ENCODE peak calls at places on chromosomes 12 and 14, in six cellular contexts. Z is K562, J is A549, O is IMR-90, I is HepG2, N is HEK293T. B is an unnamed sample.

GRCh38 chr12:75819512-75819911 is 212.1 kb downstream of the PHLDA1 start:
- DNase-seq in Z (no peak), J (no peak), O (no peak), I (no peak), N (no peak), B (no peak)

GRCh38 chr14:34081576-34082136 is 130.8 kb upstream of the EGLN3 start:
- DNase-seq in Z (no peak), J (peak), O (peak), I (peak), N (no peak), B (no peak)

GRCh38 chr12:98296462-98297079 is 218.8 kb upstream of the TMPO start:
- DNase-seq in Z (no peak), J (no peak), O (no peak), I (no peak), N (no peak), B (no peak)

GRCh38 chr12:132272706-132273105 is 56.7 kb downstream of the GALNT9 start:
- DNase-seq in Z (no peak), J (no peak), O (no peak), I (no peak), N (no peak), B (no peak)

GRCh38 chr12:90100619-90101018 is 392.0 kb upstream of the ATP2B1 start:
- DNase-seq in Z (no peak), J (no peak), O (no peak), I (no peak), N (no peak), B (no peak)

GRCh38 chr14:48792376-48793024 is 793.7 kb downstream of the RPS29 start:
- DNase-seq in Z (no peak), J (no peak), O (peak), I (peak), N (no peak), B (no peak)

GRCh38 chr14:66288511-66288910 is 197.7 kb upstream of the CCDC196 start:
- DNase-seq in Z (no peak), J (no peak), O (no peak), I (no peak), N (no peak), B (no peak)

GRCh38 chr14:66444271-66444987 is 41.7 kb upstream of the CCDC196 start:
- DNase-seq in Z (no peak), J (no peak), O (peak), I (no peak), N (no peak), B (no peak)

GRCh38 chr12:15469342-15469741 is 147.0 kb downstream of the PTPRO start:
- DNase-seq in Z (no peak), J (no peak), O (no peak), I (no peak), N (no peak), B (no peak)

GRCh38 chr14:52923902-52924575 is 26.8 kb downstream of the FERMT2 start:
- DNase-seq in Z (no peak), J (no peak), O (no peak), I (peak), N (no peak), B (no peak)

GRCh38 chr12:86723326-86723725 is 467.1 kb upstream of the MGAT4C start:
- DNase-seq in Z (no peak), J (no peak), O (no peak), I (no peak), N (no peak), B (no peak)

GRCh38 chr12:121015825-121016766 is at the start of gene C12orf43:
- DNase-seq in Z (peak), J (peak), O (peak), I (peak), N (peak), B (peak)

GRCh38 chr14:99573000-99573330 is 31.0 kb downstream of the CCDC85C start:
- DNase-seq in Z (no peak), J (no peak), O (no peak), I (no peak), N (no peak), B (no peak)

GRCh38 chr12:132110677-132111076 is 33.4 kb downstream of the DDX51 start:
- DNase-seq in Z (no peak), J (no peak), O (no peak), I (no peak), N (no peak), B (no peak)

GRCh38 chr12:570949-571794 is 92.1 kb downstream of the NINJ2 start:
- DNase-seq in Z (peak), J (peak), O (peak), I (peak), N (no peak), B (no peak)

GRCh38 chr14:54567634-54568561 is 970 bp downstream of the SAMD4A start:
- DNase-seq in Z (peak), J (no peak), O (no peak), I (peak), N (peak), B (no peak)

GRCh38 chr12:132814232-132814631 is 14.4 kb downstream of the GOLGA3 start:
- DNase-seq in Z (no peak), J (no peak), O (no peak), I (no peak), N (no peak), B (no peak)

GRCh38 chr14:90331497-90332270 is at the start of gene NRDE2:
- DNase-seq in Z (peak), J (peak), O (peak), I (peak), N (peak), B (peak)

GRCh38 chr12:64583395-64584172 is 26.7 kb upstream of the RASSF3 start:
- DNase-seq in Z (no peak), J (no peak), O (peak), I (no peak), N (no peak), B (no peak)

GRCh38 chr12:115944851-115945496 is 332.5 kb downstream of the MED13L start:
- DNase-seq in Z (no peak), J (no peak), O (no peak), I (no peak), N (no peak), B (no peak)

GRCh38 chr14:104319489-104320241 is 181.3 kb downstream of the KIF26A start:
- DNase-seq in Z (no peak), J (no peak), O (no peak), I (no peak), N (no peak), B (no peak)

GRCh38 chr14:102915292-102916110 is 7.0 kb upstream of the AMN start:
- DNase-seq in Z (no peak), J (no peak), O (no peak), I (no peak), N (no peak), B (no peak)

GRCh38 chr12:54984602-54985376 is at the start of gene TESPA1:
- DNase-seq in Z (peak), J (no peak), O (no peak), I (no peak), N (no peak), B (peak)

GRCh38 chr14:71165121-71165574 is 257.9 kb downstream of the PCNX1 start:
- DNase-seq in Z (no peak), J (no peak), O (peak), I (no peak), N (no peak), B (no peak)

GRCh38 chr12:52058631-52059324 is 7.5 kb downstream of the NR4A1 start:
- DNase-seq in Z (no peak), J (no peak), O (peak), I (no peak), N (no peak), B (no peak)

GRCh38 chr14:56580317-56580711 is 716 bp downstream of the TMEM260 start:
- DNase-seq in Z (no peak), J (no peak), O (no peak), I (no peak), N (no peak), B (no peak)

GRCh38 chr14:67886221-67886620 is 66.6 kb downstream of the RAD51B start:
- DNase-seq in Z (no peak), J (no peak), O (no peak), I (no peak), N (no peak), B (no peak)

GRCh38 chr12:3747976-3748619 is 4.8 kb downstream of the CRACR2A start:
- DNase-seq in Z (no peak), J (no peak), O (no peak), I (no peak), N (no peak), B (no peak)

GRCh38 chr12:42422785-42423184 is 96.8 kb downstream of the PPHLN1 start:
- DNase-seq in Z (no peak), J (no peak), O (no peak), I (no peak), N (no peak), B (no peak)

GRCh38 chr12:25764892-25765291 is 193.6 kb upstream of the RASSF8 start:
- DNase-seq in Z (no peak), J (no peak), O (no peak), I (no peak), N (no peak), B (no peak)

GRCh38 chr12:46771268-46771837 is 54.4 kb downstream of the SLC38A4 start:
- DNase-seq in Z (no peak), J (no peak), O (peak), I (no peak), N (no peak), B (no peak)

GRCh38 chr12:110677206-110677911 is 11.6 kb downstream of the HVCN1 start:
- DNase-seq in Z (no peak), J (no peak), O (no peak), I (no peak), N (no peak), B (peak)

GRCh38 chr12:90672081-90672480 is 282.9 kb downstream of the CCER1 start:
- DNase-seq in Z (no peak), J (no peak), O (no peak), I (no peak), N (no peak), B (no peak)

DNA sequence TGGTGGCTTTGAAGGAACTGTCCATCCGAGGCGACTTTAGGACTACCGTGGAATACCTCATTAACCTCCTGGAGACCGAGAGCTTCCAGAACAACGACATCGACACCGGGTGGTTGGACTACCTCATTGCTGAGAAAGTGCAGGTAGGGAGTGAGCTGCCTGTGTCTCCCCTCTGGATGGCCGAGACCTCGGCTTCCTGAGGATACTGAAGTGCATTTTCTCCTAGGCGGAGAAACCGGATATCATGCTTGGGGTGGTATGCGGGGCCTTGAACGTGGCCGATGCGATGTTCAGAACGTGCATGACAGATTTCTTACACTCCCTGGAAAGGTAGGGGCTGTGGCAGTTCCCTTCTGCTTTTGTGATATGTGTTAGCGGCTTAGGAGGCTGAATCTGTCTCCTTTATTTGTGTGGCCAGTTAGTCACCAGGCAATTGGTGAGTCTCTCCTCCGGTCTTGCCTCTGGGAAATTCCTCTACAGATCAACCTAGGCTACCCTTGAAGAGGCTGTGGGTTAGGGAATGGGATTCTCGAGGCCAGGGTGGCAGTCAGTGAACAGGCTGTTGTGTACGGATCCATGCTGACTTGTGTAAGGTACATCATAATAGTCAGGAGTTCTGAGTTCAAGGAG is 75.3 kb downstream of the ACACB start:
- DNase-seq in Z (no peak), J (peak), O (no peak), I (no peak), N (no peak), B (no peak)
- TF ChIP-seq BHLHE40 in Z (no peak), J (no peak), O (no peak), I (no peak), N (no peak), B (no peak)

GRCh38 chr12:92828565-92828964 is 100.5 kb downstream of the EEA1 start:
- DNase-seq in Z (no peak), J (no peak), O (no peak), I (no peak), N (no peak), B (no peak)

GRCh38 chr12:92829683-92830282 is 99.3 kb downstream of the EEA1 start:
- DNase-seq in Z (no peak), J (no peak), O (no peak), I (no peak), N (no peak), B (no peak)

DNA sequence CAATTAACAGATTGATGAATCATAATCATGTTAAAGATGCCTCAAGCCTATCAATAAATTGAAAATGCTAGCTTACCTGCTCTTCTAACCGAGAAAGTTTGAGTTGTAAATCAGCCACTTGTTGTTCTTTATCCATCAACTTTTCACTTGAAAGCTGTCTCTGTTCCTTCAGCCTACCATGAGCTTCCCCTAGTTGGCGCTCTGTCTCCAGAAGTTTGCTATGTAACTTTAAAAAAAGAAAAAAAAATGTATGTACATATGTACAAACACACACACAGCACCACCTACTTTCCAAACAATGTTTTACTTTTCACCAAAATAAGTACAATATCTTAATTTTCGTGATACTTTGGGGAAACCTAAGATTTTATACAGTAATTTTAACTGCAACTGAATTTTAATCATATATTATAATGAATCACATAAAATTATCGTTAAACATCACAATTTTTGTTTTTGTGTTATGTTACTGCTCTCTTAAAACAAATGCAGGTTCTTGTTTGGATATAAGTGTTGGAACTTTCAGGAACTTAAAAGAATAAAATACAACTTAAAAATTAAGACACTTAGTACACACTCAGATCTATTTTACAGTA is 101.2 kb downstream of the EEA1 start:
- DNase-seq in Z (peak), J (peak), O (peak), I (peak), N (peak), B (peak)
- TF ChIP-seq BHLHE40 in Z (no peak), J (no peak), O (no peak), I (no peak), N (no peak), B (no peak)

DNA sequence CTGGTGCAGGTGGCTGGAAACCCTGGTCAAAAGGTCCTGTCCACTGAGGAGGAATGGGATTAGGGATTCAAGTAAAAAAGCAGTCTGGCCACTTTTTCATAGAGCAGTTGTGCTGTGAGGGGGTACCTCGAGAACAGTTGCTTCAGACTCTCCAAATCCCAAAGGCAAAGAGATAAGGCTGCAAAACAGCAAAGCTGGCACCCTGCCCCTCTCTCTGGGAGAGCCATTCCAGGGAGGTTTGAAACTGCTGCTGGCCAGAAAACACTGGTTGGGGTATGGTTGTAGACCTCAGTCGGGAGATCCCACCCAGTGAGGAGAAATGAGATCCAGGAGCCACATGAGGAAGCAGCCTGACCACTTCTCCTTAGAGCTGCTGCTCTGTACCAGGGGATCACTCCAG is 137.3 kb downstream of the CEP83 start:
- DNase-seq in Z (no peak), J (no peak), O (no peak), I (no peak), N (no peak), B (no peak)
- TF ChIP-seq BHLHE40 in Z (no peak), J (no peak), O (no peak), I (no peak), N (no peak), B (no peak)

GRCh38 chr14:50944647-50945413 is 547 bp upstream of the PYGL start:
- DNase-seq in Z (peak), J (peak), O (peak), I (peak), N (peak), B (no peak)

GRCh38 chr14:50943943-50944646 is at the start of gene PYGL:
- DNase-seq in Z (peak), J (peak), O (peak), I (peak), N (peak), B (no peak)

GRCh38 chr14:50946234-50946935 is 2.1 kb upstream of the PYGL start:
- DNase-seq in Z (no peak), J (no peak), O (no peak), I (peak), N (no peak), B (no peak)

GRCh38 chr14:50941151-50941550 is 3.1 kb downstream of the PYGL start:
- DNase-seq in Z (no peak), J (no peak), O (peak), I (no peak), N (no peak), B (no peak)

GRCh38 chr14:50943261-50943942 is 881 bp downstream of the PYGL start:
- DNase-seq in Z (peak), J (peak), O (peak), I (peak), N (peak), B (no peak)
- TF ChIP-seq BHLHE40 in Z (no peak), J (no peak), O (no peak), I (no peak), N (no peak), B (no peak)

GRCh38 chr14:31961881-31962280 is 115.2 kb upstream of the ARHGAP5 start:
- DNase-seq in Z (no peak), J (no peak), O (no peak), I (no peak), N (no peak), B (no peak)
- TF ChIP-seq BHLHE40 in Z (no peak), J (no peak), O (no peak), I (no peak), N (no peak), B (no peak)

DNA sequence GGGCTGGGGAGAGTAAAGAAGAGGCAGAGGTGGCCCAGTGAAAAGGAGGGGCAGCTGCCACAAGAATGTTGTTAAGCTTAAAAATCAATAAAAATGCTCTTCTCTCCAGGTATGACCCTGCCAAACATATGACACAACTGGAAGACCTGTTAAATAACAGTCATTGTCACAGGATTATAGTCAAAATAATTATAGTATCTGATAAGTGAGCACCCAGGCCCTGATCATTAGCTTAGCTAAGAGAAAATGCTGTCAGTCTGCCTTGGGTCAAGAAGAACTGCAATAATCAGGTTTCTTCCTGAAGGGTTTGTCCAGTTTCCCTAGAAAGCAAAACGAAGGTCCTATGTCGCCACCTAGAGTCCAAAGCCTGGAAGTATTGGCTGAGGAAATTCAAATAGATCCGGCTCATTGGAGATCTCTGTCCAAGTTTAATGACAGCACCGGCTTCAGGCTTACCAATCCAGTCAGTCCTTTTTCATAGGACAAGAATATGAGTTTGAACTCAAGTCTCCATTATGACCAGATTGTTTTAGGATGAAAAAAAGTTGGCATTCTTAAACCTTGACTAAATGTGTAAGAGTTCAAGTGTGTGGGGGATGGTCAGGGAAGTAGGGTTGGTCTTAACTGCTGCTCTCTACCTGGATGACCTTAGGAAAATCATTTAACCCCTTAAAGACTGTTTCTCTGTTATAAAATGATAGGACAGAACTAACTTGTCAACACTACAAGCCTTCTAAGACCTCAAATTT is 22.5 kb upstream of the NKX2-8 start:
- DNase-seq in Z (peak), J (peak), O (peak), I (peak), N (peak), B (no peak)
- TF ChIP-seq BHLHE40 in Z (no peak), J (no peak), O (no peak), I (no peak), N (no peak), B (no peak)

DNA sequence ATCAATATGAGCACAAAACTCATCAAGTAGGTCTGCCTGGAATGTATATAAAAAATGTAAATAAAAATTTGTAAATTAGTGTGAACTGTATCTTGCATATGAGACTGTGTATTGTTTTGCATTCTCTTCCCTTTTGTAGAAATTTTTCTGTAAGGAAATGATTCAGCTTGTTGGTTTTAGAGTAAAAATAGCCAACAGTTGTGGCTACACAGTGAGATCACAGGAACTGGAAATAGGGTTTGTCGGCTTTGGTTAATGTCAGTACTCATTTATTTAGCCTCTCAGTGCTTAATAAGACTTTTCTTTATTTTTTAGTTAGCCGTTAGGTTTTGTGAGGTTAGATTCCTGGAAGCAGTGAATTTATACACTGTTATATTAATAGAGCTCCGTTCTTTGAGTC is 62.7 kb downstream of the ETNK1 start:
- DNase-seq in Z (no peak), J (no peak), O (peak), I (no peak), N (no peak), B (peak)
- TF ChIP-seq BHLHE40 in Z (no peak), J (no peak), O (no peak), I (no peak), N (no peak), B (no peak)

GRCh38 chr14:75515631-75515999 is 6.7 kb upstream of the BATF start:
- DNase-seq in Z (no peak), J (no peak), O (no peak), I (no peak), N (no peak), B (no peak)
- TF ChIP-seq BHLHE40 in Z (no peak), J (no peak), O (no peak), I (no peak), N (no peak), B (peak)

B was measured in GM12878.